ENCODE peak calls at places on chromosomes 16 and 17, in eight cellular contexts. U, I, G, R, W, F, H and O are unnamed samples.

GRCh38 chr16:11913425-11914079 is 2.2 kb downstream of the GSPT1 start:
- DNase-seq in U (no peak), I (peak; percentile 68), G (no peak), R (no peak), W (no peak), F (no peak), H (peak; percentile 21), O (no peak)

GRCh38 chr17:37642706-37643105 is 540 bp downstream of the DDX52 start:
- DNase-seq in U (no peak), I (peak; percentile 17), G (no peak), R (no peak), W (no peak), F (no peak), H (peak; percentile 9), O (no peak)

GRCh38 chr17:45904886-45905285 is 10.5 kb downstream of the MAPT start:
- DNase-seq in U (no peak), I (no peak), G (no peak), R (no peak), W (no peak), F (no peak), H (no peak), O (no peak)

GRCh38 chr17:68182940-68183551 is 64.8 kb upstream of the AMZ2 start:
- DNase-seq in U (no peak), I (no peak), G (no peak), R (no peak), W (no peak), F (peak; percentile 82), H (peak; percentile 83), O (no peak)

GRCh38 chr17:21475555-21475954 is 99.4 kb downstream of the KCNJ12 start:
- DNase-seq in U (no peak), I (no peak), G (no peak), R (no peak), W (no peak), F (no peak), H (no peak), O (no peak)

GRCh38 chr16:88497561-88498420 is 44.7 kb downstream of the ZFPM1 start:
- DNase-seq in U (peak; percentile 64), I (no peak), G (no peak), R (no peak), W (no peak), F (no peak), H (peak; percentile 56), O (no peak)

GRCh38 chr16:20743591-20743990 is 2.0 kb upstream of the THUMPD1 start:
- DNase-seq in U (no peak), I (no peak), G (no peak), R (no peak), W (no peak), F (no peak), H (no peak), O (no peak)

GRCh38 chr17:67519801-67520251 is 142.7 kb downstream of the PITPNC1 start:
- DNase-seq in U (no peak), I (no peak), G (no peak), R (no peak), W (no peak), F (no peak), H (peak; percentile 44), O (no peak)

GRCh38 chr17:2844386-2844785 is 48.1 kb downstream of the RAP1GAP2 start:
- DNase-seq in U (no peak), I (no peak), G (no peak), R (no peak), W (no peak), F (no peak), H (peak; percentile 72), O (no peak)

GRCh38 chr16:15671530-15672117 is 21.6 kb downstream of the NDE1 start:
- DNase-seq in U (no peak), I (no peak), G (no peak), R (no peak), W (no peak), F (no peak), H (no peak), O (no peak)

GRCh38 chr16:16907089-16907488 is 528.1 kb downstream of the NPIPA7 start:
- DNase-seq in U (no peak), I (no peak), G (no peak), R (no peak), W (no peak), F (no peak), H (no peak), O (no peak)

GRCh38 chr17:3914319-3914685 is 2.0 kb downstream of the P2RX1 start:
- DNase-seq in U (no peak), I (no peak), G (no peak), R (no peak), W (no peak), F (peak; percentile 88), H (no peak), O (no peak)

GRCh38 chr17:9833922-9834321 is 8.2 kb downstream of the GLP2R start:
- DNase-seq in U (peak; percentile 9), I (no peak), G (no peak), R (no peak), W (no peak), F (no peak), H (no peak), O (no peak)

GRCh38 chr16:50696575-50697420 is 3.4 kb downstream of the NOD2 start:
- DNase-seq in U (peak; percentile 78), I (peak; percentile 40), G (peak; percentile 89), R (peak; percentile 60), W (peak; percentile 50), F (peak; percentile 70), H (no peak), O (peak; percentile 71)

GRCh38 chr17:38982858-38983746 is 15.9 kb upstream of the FBXO47 start:
- DNase-seq in U (peak; percentile 70), I (peak; percentile 80), G (no peak), R (no peak), W (no peak), F (peak; percentile 40), H (peak; percentile 70), O (peak; percentile 68)

GRCh38 chr17:50828508-50829170 is 6.7 kb upstream of the WFIKKN2 start:
- DNase-seq in U (no peak), I (no peak), G (no peak), R (peak; percentile 33), W (no peak), F (no peak), H (no peak), O (no peak)

GRCh38 chr17:33403194-33403593 is 110.1 kb upstream of the ASIC2 start:
- DNase-seq in U (no peak), I (no peak), G (no peak), R (no peak), W (no peak), F (no peak), H (no peak), O (no peak)

GRCh38 chr17:2847601-2848255 is 51.5 kb downstream of the RAP1GAP2 start:
- DNase-seq in U (no peak), I (no peak), G (no peak), R (no peak), W (no peak), F (no peak), H (no peak), O (no peak)

GRCh38 chr17:73723317-73723716 is 79.1 kb upstream of the SDK2 start:
- DNase-seq in U (no peak), I (no peak), G (no peak), R (no peak), W (no peak), F (no peak), H (no peak), O (no peak)

GRCh38 chr16:88763502-88764053 is 21.4 kb downstream of the PIEZO1 start:
- DNase-seq in U (no peak), I (peak; percentile 96), G (peak; percentile 82), R (no peak), W (no peak), F (no peak), H (peak; percentile 96), O (no peak)

GRCh38 chr16:49625311-49626035 is 230.4 kb downstream of the ZNF423 start:
- DNase-seq in U (no peak), I (no peak), G (no peak), R (no peak), W (no peak), F (no peak), H (no peak), O (no peak)

GRCh38 chr16:79768594-79768993 is 168.1 kb upstream of the MAF start:
- DNase-seq in U (peak; percentile 44), I (no peak), G (no peak), R (no peak), W (no peak), F (no peak), H (no peak), O (no peak)

GRCh38 chr17:62366191-62366590 is 14.2 kb upstream of the EFCAB3 start:
- DNase-seq in U (no peak), I (no peak), G (no peak), R (no peak), W (no peak), F (no peak), H (no peak), O (no peak)

GRCh38 chr16:47492428-47493357 is 31.6 kb downstream of the PHKB start:
- DNase-seq in U (peak; percentile 36), I (peak; percentile 16), G (peak; percentile 71), R (peak; percentile 37), W (peak; percentile 23), F (peak; percentile 64), H (no peak), O (peak; percentile 75)

GRCh38 chr17:1588781-1589585 is 26.4 kb upstream of the PITPNA start:
- DNase-seq in U (no peak), I (peak; percentile 37), G (no peak), R (no peak), W (no peak), F (no peak), H (no peak), O (no peak)

GRCh38 chr17:30188211-30188939 is 47.1 kb downstream of the SLC6A4 start:
- DNase-seq in U (no peak), I (peak; percentile 89), G (no peak), R (no peak), W (no peak), F (no peak), H (no peak), O (no peak)

GRCh38 chr17:44360144-44360533 is 3.5 kb downstream of the FAM171A2 start:
- DNase-seq in U (no peak), I (no peak), G (no peak), R (no peak), W (no peak), F (no peak), H (no peak), O (no peak)

GRCh38 chr17:31480067-31480466 is 88.6 kb downstream of the RAB11FIP4 start:
- DNase-seq in U (peak; percentile 30), I (no peak), G (no peak), R (no peak), W (no peak), F (no peak), H (no peak), O (no peak)
- H3K27ac ChIP-seq in U (no peak overlapping the region), I (no peak overlapping the region), G (no peak overlapping the region), R (no peak overlapping the region), W (no peak overlapping the region), F (no peak overlapping the region), H (no peak overlapping the region), O (no peak overlapping the region)

GRCh38 chr16:2483160-2483559 is 8.2 kb downstream of the TBC1D24 start:
- DNase-seq in U (no peak), I (no peak), G (no peak), R (no peak), W (no peak), F (no peak), H (no peak), O (no peak)
- H3K4me3 ChIP-seq in U (no peak overlapping the region), I (no peak overlapping the region), G (peak overlapping the region; percentile 16), R (no peak overlapping the region), W (peak overlapping the region; percentile 59), F (peak overlapping the region; percentile 6), H (no peak overlapping the region), O (no peak overlapping the region)

GRCh38 chr17:47834756-47835155 is 3.3 kb downstream of the LRRC46 start:
- DNase-seq in U (no peak), I (no peak), G (no peak), R (no peak), W (no peak), F (no peak), H (no peak), O (no peak)
- H3K27ac ChIP-seq in U (no peak overlapping the region), I (no peak overlapping the region), G (peak overlapping the region; percentile 30), R (no peak overlapping the region), W (no peak overlapping the region), F (no peak overlapping the region), H (no peak overlapping the region), O (no peak overlapping the region)

GRCh38 chr16:23595246-23595950 is 718 bp downstream of the NDUFAB1 start:
- DNase-seq in U (no peak), I (peak; percentile 8), G (no peak), R (no peak), W (no peak), F (no peak), H (peak; percentile 21), O (no peak)
- H3K4me3 ChIP-seq in U (peak overlapping the region; percentile 94), I (peak overlapping the region; percentile 88), G (peak overlapping the region; percentile 97), R (peak overlapping the region; percentile 99), W (peak overlapping the region; percentile 88), F (peak overlapping the region; percentile 97), H (peak overlapping the region; percentile 100), O (peak overlapping the region; percentile 92)